ENCODE peak calls at places on chromosome 1, in six cellular contexts. One of them, this sample, is unnamed.

GRCh38 chr1:174839211-174839610 is 160.5 kb upstream of the CACYBP start:
- DNase-seq in H9: no peak
- DNase-seq in endothelial cell: no peak
- DNase-seq in AG09309: no peak
- DNase-seq in left ventricle myocardium inferior: no peak
- DNase-seq in A549: no peak
- DNase-seq in this sample: no peak

GRCh38 chr1:203629509-203630082 is 3.0 kb downstream of the ATP2B4 start:
- DNase-seq in left ventricle myocardium inferior: peak; percentile 82
- DNase-seq in AG09309: no peak
- DNase-seq in H9: peak; percentile 54
- DNase-seq in endothelial cell: peak; percentile 71
- DNase-seq in A549: no peak
- DNase-seq in this sample: no peak

GRCh38 chr1:2391034-2391384 is 345 bp downstream of the MORN1 start:
- DNase-seq in endothelial cell: peak; percentile 58
- DNase-seq in AG09309: no peak
- DNase-seq in A549: no peak
- DNase-seq in left ventricle myocardium inferior: no peak
- DNase-seq in H9: no peak
- DNase-seq in this sample: no peak

GRCh38 chr1:59384443-59384842 is 87.5 kb downstream of the FGGY start:
- DNase-seq in AG09309: no peak
- DNase-seq in H9: no peak
- DNase-seq in A549: no peak
- DNase-seq in endothelial cell: no peak
- DNase-seq in left ventricle myocardium inferior: no peak
- DNase-seq in this sample: no peak

GRCh38 chr1:216057080-216057479 is 366.2 kb downstream of the USH2A start:
- DNase-seq in H9: no peak
- DNase-seq in endothelial cell: no peak
- DNase-seq in A549: no peak
- DNase-seq in AG09309: no peak
- DNase-seq in left ventricle myocardium inferior: no peak
- DNase-seq in this sample: no peak

GRCh38 chr1:25799758-25800537 is at the start of gene SELENON:
- DNase-seq in A549: no peak
- DNase-seq in endothelial cell: peak; percentile 78
- DNase-seq in H9: peak; percentile 90
- DNase-seq in left ventricle myocardium inferior: peak; percentile 84
- DNase-seq in AG09309: no peak
- DNase-seq in this sample: no peak

GRCh38 chr1:172286629-172287076 is 133.8 kb upstream of the C1orf105 start:
- DNase-seq in left ventricle myocardium inferior: no peak
- DNase-seq in A549: peak; percentile 26
- DNase-seq in H9: no peak
- DNase-seq in AG09309: peak; percentile 95
- DNase-seq in endothelial cell: no peak
- DNase-seq in this sample: peak; percentile 80

GRCh38 chr1:165481820-165482532 is 37.0 kb upstream of the RXRG start:
- DNase-seq in left ventricle myocardium inferior: peak; percentile 23
- DNase-seq in H9: no peak
- DNase-seq in endothelial cell: no peak
- DNase-seq in AG09309: peak; percentile 69
- DNase-seq in A549: peak; percentile 61
- DNase-seq in this sample: peak; percentile 62

GRCh38 chr1:111801071-111801850 is 45.6 kb downstream of the DDX20 start:
- DNase-seq in A549: no peak
- DNase-seq in H9: peak; percentile 39
- DNase-seq in AG09309: no peak
- DNase-seq in endothelial cell: peak; percentile 10
- DNase-seq in left ventricle myocardium inferior: peak; percentile 58
- DNase-seq in this sample: no peak
- TF ChIP-seq CTCF in A549: no peak
- TF ChIP-seq CTCF in H9: peak; percentile 43
- TF ChIP-seq CTCF in AG09309: no peak
- TF ChIP-seq CTCF in endothelial cell: no peak
- TF ChIP-seq CTCF in left ventricle myocardium inferior: no peak
- TF ChIP-seq CTCF in this sample: no peak

GRCh38 chr1:48249868-48250267 is 27.4 kb downstream of the SLC5A9 start:
- DNase-seq in AG09309: no peak
- DNase-seq in left ventricle myocardium inferior: no peak
- DNase-seq in A549: no peak
- DNase-seq in endothelial cell: no peak
- DNase-seq in H9: no peak
- DNase-seq in this sample: no peak
- TF ChIP-seq CTCF in AG09309: no peak
- TF ChIP-seq CTCF in left ventricle myocardium inferior: no peak
- TF ChIP-seq CTCF in A549: no peak
- TF ChIP-seq CTCF in endothelial cell: no peak
- TF ChIP-seq CTCF in H9: peak; percentile 50
- TF ChIP-seq CTCF in this sample: no peak

GRCh38 chr1:152048641-152048970 is 11.8 kb upstream of the S100A11 start:
- DNase-seq in H9: no peak
- DNase-seq in AG09309: no peak
- DNase-seq in left ventricle myocardium inferior: no peak
- DNase-seq in endothelial cell: no peak
- DNase-seq in A549: no peak
- DNase-seq in this sample: no peak

GRCh38 chr1:152049291-152050073 is 12.7 kb upstream of the S100A11 start:
- DNase-seq in H9: no peak
- DNase-seq in left ventricle myocardium inferior: no peak
- DNase-seq in endothelial cell: no peak
- DNase-seq in A549: peak; percentile 23
- DNase-seq in AG09309: no peak
- DNase-seq in this sample: no peak

GRCh38 chr1:152044386-152044785 is 7.6 kb upstream of the S100A11 start:
- DNase-seq in H9: no peak
- DNase-seq in A549: no peak
- DNase-seq in AG09309: no peak
- DNase-seq in endothelial cell: no peak
- DNase-seq in left ventricle myocardium inferior: no peak
- DNase-seq in this sample: no peak

GRCh38 chr1:152047954-152048640 is 11.3 kb upstream of the S100A11 start:
- DNase-seq in left ventricle myocardium inferior: peak; percentile 90
- DNase-seq in H9: peak; percentile 94
- DNase-seq in A549: peak; percentile 100
- DNase-seq in endothelial cell: peak; percentile 77
- DNase-seq in AG09309: peak; percentile 99
- DNase-seq in this sample: peak; percentile 99

GRCh38 chr1:152047607-152047953 is 10.8 kb upstream of the S100A11 start:
- DNase-seq in left ventricle myocardium inferior: no peak
- DNase-seq in H9: no peak
- DNase-seq in A549: no peak
- DNase-seq in AG09309: no peak
- DNase-seq in endothelial cell: no peak
- DNase-seq in this sample: no peak
- TF ChIP-seq CTCF in left ventricle myocardium inferior: no peak
- TF ChIP-seq CTCF in H9: no peak
- TF ChIP-seq CTCF in A549: no peak
- TF ChIP-seq CTCF in AG09309: no peak
- TF ChIP-seq CTCF in endothelial cell: no peak
- TF ChIP-seq CTCF in this sample: no peak

GRCh38 chr1:206687251-206687914 is 2.7 kb downstream of the MAPKAPK2 start:
- DNase-seq in AG09309: no peak
- DNase-seq in H9: no peak
- DNase-seq in A549: no peak
- DNase-seq in endothelial cell: no peak
- DNase-seq in left ventricle myocardium inferior: no peak
- DNase-seq in this sample: no peak

GRCh38 chr1:206685256-206685748 is 597 bp downstream of the MAPKAPK2 start:
- DNase-seq in A549: peak; percentile 13
- DNase-seq in AG09309: no peak
- DNase-seq in left ventricle myocardium inferior: no peak
- DNase-seq in H9: no peak
- DNase-seq in endothelial cell: peak; percentile 39
- DNase-seq in this sample: no peak

GRCh38 chr1:206687915-206688442 is 3.3 kb downstream of the MAPKAPK2 start:
- DNase-seq in AG09309: no peak
- DNase-seq in left ventricle myocardium inferior: no peak
- DNase-seq in H9: peak; percentile 85
- DNase-seq in A549: no peak
- DNase-seq in endothelial cell: no peak
- DNase-seq in this sample: no peak

GRCh38 chr1:206685749-206686485 is 1.2 kb downstream of the MAPKAPK2 start:
- DNase-seq in A549: peak; percentile 38
- DNase-seq in endothelial cell: peak; percentile 56
- DNase-seq in AG09309: no peak
- DNase-seq in H9: no peak
- DNase-seq in left ventricle myocardium inferior: peak; percentile 61
- DNase-seq in this sample: peak; percentile 19

GRCh38 chr1:206686486-206687249 is 2.0 kb downstream of the MAPKAPK2 start:
- DNase-seq in A549: no peak
- DNase-seq in AG09309: no peak
- DNase-seq in left ventricle myocardium inferior: no peak
- DNase-seq in endothelial cell: no peak
- DNase-seq in H9: no peak
- DNase-seq in this sample: no peak
- TF ChIP-seq CTCF in A549: no peak
- TF ChIP-seq CTCF in AG09309: no peak
- TF ChIP-seq CTCF in left ventricle myocardium inferior: no peak
- TF ChIP-seq CTCF in endothelial cell: no peak
- TF ChIP-seq CTCF in H9: no peak
- TF ChIP-seq CTCF in this sample: no peak

GRCh38 chr1:161165742-161166668 is at the start of gene PPOX:
- DNase-seq in left ventricle myocardium inferior: peak; percentile 95
- DNase-seq in AG09309: peak; percentile 94
- DNase-seq in endothelial cell: peak; percentile 87
- DNase-seq in H9: peak; percentile 99
- DNase-seq in A549: peak; percentile 99
- DNase-seq in this sample: peak; percentile 95
- TF ChIP-seq CTCF in left ventricle myocardium inferior: peak; percentile 58
- TF ChIP-seq CTCF in AG09309: peak; percentile 59
- TF ChIP-seq CTCF in endothelial cell: peak; percentile 26
- TF ChIP-seq CTCF in H9: peak; percentile 60
- TF ChIP-seq CTCF in A549: peak; percentile 66
- TF ChIP-seq CTCF in this sample: peak; percentile 59

DNA sequence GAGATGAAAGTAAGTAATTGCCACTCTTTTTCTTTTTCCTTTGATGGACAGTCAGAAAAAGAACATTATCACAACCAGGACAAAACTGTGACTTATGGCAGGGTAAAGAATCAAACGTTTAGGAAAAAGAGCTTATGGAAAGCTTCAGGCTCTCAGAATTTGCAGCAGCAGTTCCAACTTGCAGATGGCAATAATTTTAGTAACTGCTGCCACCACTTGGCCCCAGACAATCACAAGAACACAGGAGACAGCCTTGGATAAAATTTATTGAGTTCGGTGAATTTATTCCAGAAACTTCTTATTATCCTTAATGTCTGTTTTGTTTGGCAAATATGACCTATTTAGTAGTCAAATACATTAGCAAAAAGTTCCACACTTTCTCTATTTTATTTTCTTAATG is 804.4 kb downstream of the BRINP3 start:
- DNase-seq in left ventricle myocardium inferior: no peak
- DNase-seq in endothelial cell: no peak
- DNase-seq in H9: no peak
- DNase-seq in A549: peak; percentile 19
- DNase-seq in AG09309: no peak
- DNase-seq in this sample: no peak
- TF ChIP-seq CTCF in left ventricle myocardium inferior: no peak
- TF ChIP-seq CTCF in endothelial cell: no peak
- TF ChIP-seq CTCF in H9: no peak
- TF ChIP-seq CTCF in A549: peak; percentile 39
- TF ChIP-seq CTCF in AG09309: no peak
- TF ChIP-seq CTCF in this sample: no peak

GRCh38 chr1:54499097-54500029 is 48.7 kb upstream of the ACOT11 start:
- DNase-seq in endothelial cell: peak; percentile 48
- DNase-seq in left ventricle myocardium inferior: no peak
- DNase-seq in AG09309: no peak
- DNase-seq in A549: no peak
- DNase-seq in H9: peak; percentile 70
- DNase-seq in this sample: no peak
- TF ChIP-seq CTCF in endothelial cell: peak; percentile 50
- TF ChIP-seq CTCF in left ventricle myocardium inferior: peak; percentile 48
- TF ChIP-seq CTCF in AG09309: peak; percentile 56
- TF ChIP-seq CTCF in A549: peak; percentile 30
- TF ChIP-seq CTCF in H9: peak; percentile 64
- TF ChIP-seq CTCF in this sample: peak; percentile 52

GRCh38 chr1:50620680-50621329 is 197.6 kb upstream of the DMRTA2 start:
- DNase-seq in H9: peak; percentile 63
- DNase-seq in endothelial cell: no peak
- DNase-seq in A549: peak; percentile 9
- DNase-seq in AG09309: no peak
- DNase-seq in left ventricle myocardium inferior: no peak
- DNase-seq in this sample: no peak
- TF ChIP-seq CTCF in H9: peak; percentile 69
- TF ChIP-seq CTCF in endothelial cell: no peak
- TF ChIP-seq CTCF in A549: no peak
- TF ChIP-seq CTCF in AG09309: peak; percentile 59
- TF ChIP-seq CTCF in left ventricle myocardium inferior: peak; percentile 41
- TF ChIP-seq CTCF in this sample: peak; percentile 58

This sample was measured in BJ.